ENCODE peak calls at places on chromosomes 3 and 15, in five cellular contexts. K is upper lobe of right lung; O is caudate nucleus; A is HCEC 1CT; L is activated T-cell treated with anti-CD3 and anti-CD28 coated beads, Interleukin-2, amount 50 U/mL, for 72 hours. V is an unnamed sample.

GRCh38 chr3:152574461-152575079 is 260.4 kb upstream of the P2RY1 start:
- DNase-seq in K (no peak), O (no peak), A (peak), L (peak), V (peak)

GRCh38 chr3:181278468-181279238 is 289.1 kb upstream of the DNAJC19 start:
- DNase-seq in K (no peak), O (no peak), A (no peak), L (no peak), V (no peak)

GRCh38 chr3:184305577-184305976 is 6.5 kb downstream of the PSMD2 start:
- DNase-seq in K (no peak), O (no peak), A (peak), L (no peak), V (no peak)

GRCh38 chr3:10279384-10280176 is 13.2 kb downstream of the GHRL start:
- DNase-seq in K (peak), O (no peak), A (no peak), L (no peak), V (no peak)

GRCh38 chr3:6680119-6680806 is 180.7 kb upstream of the GRM7 start:
- DNase-seq in K (no peak), O (no peak), A (no peak), L (no peak), V (no peak)

GRCh38 chr3:53850895-53851294 is 4.5 kb downstream of the IL17RB start:
- DNase-seq in K (no peak), O (no peak), A (peak), L (no peak), V (peak)

GRCh38 chr3:46276497-46277099 is 34.3 kb downstream of the CCR3 start:
- DNase-seq in K (peak), O (no peak), A (no peak), L (peak), V (peak)

GRCh38 chr15:90364251-90364650 is 12.2 kb downstream of the ZNF774 start:
- DNase-seq in K (no peak), O (no peak), A (peak), L (no peak), V (peak)

GRCh38 chr3:165549037-165549436 is 288.2 kb downstream of the BCHE start:
- DNase-seq in K (no peak), O (no peak), A (no peak), L (no peak), V (no peak)

GRCh38 chr3:1726741-1727140 is 371.9 kb upstream of the CNTN4 start:
- DNase-seq in K (no peak), O (no peak), A (no peak), L (no peak), V (no peak)

GRCh38 chr15:56240390-56240789 is 3.3 kb downstream of the RFX7 start:
- DNase-seq in K (no peak), O (no peak), A (no peak), L (no peak), V (no peak)

GRCh38 chr3:139758654-139759291 is 81.0 kb upstream of the NMNAT3 start:
- DNase-seq in K (no peak), O (no peak), A (no peak), L (no peak), V (peak)

GRCh38 chr3:11290743-11291680 is 18.8 kb downstream of the ATG7 start:
- DNase-seq in K (no peak), O (no peak), A (peak), L (peak), V (peak)

GRCh38 chr3:65902304-65902793 is 136.4 kb downstream of the MAGI1 start:
- DNase-seq in K (no peak), O (no peak), A (no peak), L (no peak), V (no peak)

GRCh38 chr3:128409621-128410581 is 56.8 kb downstream of the DNAJB8 start:
- DNase-seq in K (no peak), O (no peak), A (no peak), L (no peak), V (no peak)

GRCh38 chr15:46280753-46281521 is 646.1 kb downstream of the SQOR start:
- DNase-seq in K (no peak), O (no peak), A (no peak), L (no peak), V (no peak)

GRCh38 chr3:155556531-155556930 is 188.3 kb downstream of the PLCH1 start:
- DNase-seq in K (no peak), O (no peak), A (no peak), L (no peak), V (peak)

GRCh38 chr3:139827833-139828232 is 107.2 kb upstream of the CLSTN2 start:
- DNase-seq in K (no peak), O (no peak), A (no peak), L (no peak), V (no peak)

GRCh38 chr3:38276917-38277630 is 5.0 kb upstream of the SLC22A14 start:
- DNase-seq in K (no peak), O (no peak), A (no peak), L (no peak), V (no peak)

GRCh38 chr15:68433551-68433950 is 1.6 kb upstream of the ITGA11 start:
- DNase-seq in K (no peak), O (no peak), A (no peak), L (no peak), V (peak)

GRCh38 chr3:42544492-42545283 is 37.1 kb downstream of the SEC22C start:
- DNase-seq in K (peak), O (no peak), A (no peak), L (no peak), V (no peak)

GRCh38 chr15:79003301-79003700 is 58.5 kb upstream of the CTSH start:
- DNase-seq in K (no peak), O (no peak), A (peak), L (no peak), V (peak)

GRCh38 chr15:70057931-70058641 is 39.6 kb downstream of the TLE3 start:
- DNase-seq in K (no peak), O (no peak), A (no peak), L (no peak), V (no peak)

GRCh38 chr15:96181873-96182301 is 148.6 kb upstream of the NR2F2 start:
- DNase-seq in K (peak), O (no peak), A (peak), L (no peak), V (peak)

GRCh38 chr3:155362808-155363689 is 69.6 kb upstream of the STRIT1 start:
- DNase-seq in K (no peak), O (no peak), A (no peak), L (no peak), V (no peak)

GRCh38 chr3:52322466-52322865 is 6.3 kb downstream of the DNAH1 start:
- DNase-seq in K (no peak), O (no peak), A (no peak), L (no peak), V (no peak)

GRCh38 chr3:47406762-47407149 is 25.9 kb downstream of the PTPN23 start:
- DNase-seq in K (no peak), O (no peak), A (no peak), L (no peak), V (peak)

GRCh38 chr3:4380013-4380412 is 76.8 kb downstream of the SETMAR start:
- DNase-seq in K (no peak), O (no peak), A (no peak), L (no peak), V (no peak)

GRCh38 chr15:67531379-67532059 is 10.6 kb downstream of the C15orf61 start:
- DNase-seq in K (no peak), O (no peak), A (peak), L (no peak), V (peak)

GRCh38 chr3:57298041-57298440 is 5.6 kb upstream of the ASB14 start:
- DNase-seq in K (no peak), O (no peak), A (peak), L (peak), V (peak)

GRCh38 chr15:28960979-28961378 is 75.2 kb downstream of the APBA2 start:
- DNase-seq in K (no peak), O (no peak), A (peak), L (no peak), V (no peak)

GRCh38 chr15:89813381-89814111 is 1.1 kb downstream of the ANPEP start:
- DNase-seq in K (no peak), O (no peak), A (no peak), L (no peak), V (peak)

GRCh38 chr3:117844676-117845075 is 1135.1 kb downstream of the TUSC7 start:
- DNase-seq in K (no peak), O (no peak), A (no peak), L (no peak), V (peak)

GRCh38 chr3:133388696-133389095 is 11.2 kb upstream of the BFSP2 start:
- DNase-seq in K (no peak), O (no peak), A (no peak), L (no peak), V (no peak)

V was measured in AG20443.